ENCODE peak calls at places on chromosome 19, in nine cellular contexts. O is lower leg skin; Z is WTC11; I is GM06990; F is psoas muscle; Y is CD8-positive, alpha-beta T cell; E is mesothelial cell of epicardium; X is breast epithelium; B is CD4-positive, alpha-beta T cell. P is an unnamed sample.

GRCh38 chr19:8319807-8320520 is 1.2 kb downstream of the NDUFA7 start:
- DNase-seq in F (peak; percentile 2), B (no peak), X (no peak), E (no peak), Y (no peak), Z (no peak), O (no peak), I (no peak), P (no peak)

GRCh38 chr19:44649578-44650145 is 6.0 kb downstream of the PVR start:
- DNase-seq in Y (no peak), B (no peak), F (no peak), Z (no peak), O (no peak), X (no peak), I (no peak), E (no peak), P (no peak)

GRCh38 chr19:9854282-9854846 is 19.2 kb downstream of the PIN1 start:
- DNase-seq in B (no peak), F (no peak), Z (no peak), Y (no peak), E (no peak), I (no peak), O (no peak), X (no peak), P (no peak)

GRCh38 chr19:31511098-31511497 is 161.9 kb upstream of the TSHZ3 start:
- DNase-seq in Z (no peak), E (no peak), X (no peak), F (no peak), B (no peak), I (no peak), Y (no peak), O (peak; percentile 18), P (peak; percentile 76)

GRCh38 chr19:15962319-15962718 is 13.5 kb downstream of the OR10H4 start:
- DNase-seq in X (no peak), Y (no peak), I (no peak), E (no peak), O (no peak), F (no peak), Z (no peak), B (no peak), P (no peak)

GRCh38 chr19:3979674-3980352 is 5.5 kb downstream of the EEF2 start:
- DNase-seq in E (no peak), X (no peak), Z (no peak), F (no peak), I (no peak), O (no peak), B (no peak), Y (no peak), P (no peak)

GRCh38 chr19:49515767-49516166 is 3.3 kb downstream of the FCGRT start:
- DNase-seq in E (no peak), B (no peak), O (no peak), Y (no peak), F (peak; percentile 62), Z (no peak), X (no peak), I (no peak), P (no peak)

GRCh38 chr19:6161271-6161850 is 25.9 kb downstream of the ACSBG2 start:
- DNase-seq in I (peak; percentile 75), O (peak; percentile 80), F (peak; percentile 23), Z (peak; percentile 22), B (peak; percentile 15), E (no peak), X (no peak), Y (no peak), P (no peak)

GRCh38 chr19:49534632-49535385 is 7.0 kb downstream of the RCN3 start:
- DNase-seq in X (no peak), B (no peak), I (no peak), E (no peak), Z (no peak), Y (no peak), O (no peak), F (no peak), P (no peak)

GRCh38 chr19:19514215-19514633 is 1.1 kb downstream of the TSSK6 start:
- DNase-seq in O (no peak), E (no peak), Y (no peak), Z (no peak), F (peak; percentile 74), X (no peak), I (no peak), B (no peak), P (no peak)

GRCh38 chr19:15702590-15702930 is 25.3 kb upstream of the OR10H2 start:
- DNase-seq in X (peak; percentile 69), E (no peak), I (no peak), F (peak; percentile 66), B (no peak), Y (no peak), O (peak; percentile 95), Z (no peak), P (no peak)

DNA sequence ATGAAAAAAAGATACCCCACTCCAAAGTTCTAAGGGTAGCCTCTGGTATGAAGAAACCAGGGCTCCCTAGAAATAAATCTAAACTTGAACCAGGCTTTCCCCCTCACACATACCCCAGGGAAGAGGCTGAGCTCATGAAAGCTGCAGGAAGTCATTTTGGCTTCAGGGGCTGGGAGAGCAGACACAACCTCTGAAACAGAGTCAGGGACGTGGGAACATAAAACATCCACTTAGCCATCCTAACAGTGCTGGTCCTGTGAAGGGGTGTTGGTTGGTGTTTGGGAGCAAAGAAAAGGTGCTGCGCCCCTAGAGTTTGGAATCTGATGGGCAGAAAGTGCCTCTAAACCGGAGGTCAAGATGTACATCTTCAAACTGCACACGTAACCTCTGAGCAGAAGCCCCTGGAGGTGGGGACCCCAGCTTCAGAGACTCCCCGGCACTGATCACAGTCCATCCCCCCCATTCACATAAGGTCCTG is 15.8 kb downstream of the RAB3D start:
- DNase-seq in B (no peak), F (no peak), O (no peak), I (no peak), Z (no peak), X (no peak), Y (no peak), E (no peak), P (no peak)
- TF ChIP-seq CTCF in B (no peak), F (no peak), O (no peak), I (no peak), Z (no peak), X (no peak), Y (no peak), E (no peak), P (no peak)

DNA sequence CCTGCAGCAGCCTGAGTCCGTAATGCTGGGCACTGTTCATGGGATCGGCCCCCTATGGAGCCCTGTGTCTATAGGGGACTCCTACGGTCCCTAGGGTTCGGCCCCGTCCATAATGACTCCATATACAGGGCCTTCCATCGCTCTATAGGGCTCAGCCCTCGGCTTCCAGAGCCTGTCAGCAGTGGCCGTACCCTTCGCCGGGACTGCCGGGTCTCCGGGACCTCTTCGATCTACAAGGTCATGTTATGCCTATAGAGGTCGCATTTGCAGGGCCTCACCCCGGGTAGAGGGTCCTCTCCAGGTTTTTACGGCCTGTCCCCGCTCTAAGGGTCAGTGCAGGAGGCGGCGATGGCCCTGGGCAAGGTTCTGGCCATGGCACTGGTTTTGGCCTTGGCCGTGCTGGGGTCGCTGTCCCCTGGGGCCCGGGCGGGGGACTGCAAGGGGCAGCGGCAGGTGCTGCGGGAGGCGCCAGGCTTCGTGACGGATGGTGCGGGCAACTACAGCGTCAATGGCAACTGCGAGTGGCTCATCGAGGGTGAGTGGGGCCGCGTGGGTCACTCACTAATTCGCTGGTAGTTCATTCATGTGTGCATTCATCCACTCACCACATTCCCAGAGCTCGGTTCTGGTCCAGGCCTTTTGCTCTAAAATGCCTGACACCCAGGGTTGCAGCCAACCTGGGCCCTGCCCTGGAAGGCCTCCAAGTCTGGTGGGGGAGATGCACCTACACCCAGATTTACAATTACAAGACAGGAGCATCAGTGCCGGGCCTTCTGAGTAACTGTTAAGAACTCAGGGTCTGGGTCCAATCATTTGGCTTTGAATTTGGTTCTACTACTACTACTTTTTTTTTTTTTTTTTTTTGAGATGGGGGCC is 699 bp downstream of the MEGF8 start:
- DNase-seq in E (peak; percentile 50), B (peak; percentile 4), O (peak; percentile 88), X (no peak), Y (no peak), Z (peak; percentile 52), F (peak; percentile 41), I (peak; percentile 56), P (no peak)
- TF ChIP-seq CTCF in E (no peak), B (peak; percentile 14), O (no peak), X (no peak), Y (no peak), Z (no peak), F (peak; percentile 9), I (peak; percentile 49), P (no peak)

GRCh38 chr19:35908977-35909683 is 1.0 kb upstream of the TYROBP start:
- DNase-seq in I (peak; percentile 79), B (no peak), O (peak; percentile 94), X (no peak), Y (no peak), Z (no peak), E (no peak), F (peak; percentile 72), P (no peak)

GRCh38 chr19:35913589-35913988 is 5.5 kb upstream of the TYROBP start:
- DNase-seq in Z (no peak), E (no peak), O (no peak), Y (no peak), F (no peak), I (no peak), X (no peak), B (no peak), P (no peak)

GRCh38 chr19:35911790-35912189 is 3.7 kb upstream of the TYROBP start:
- DNase-seq in X (peak; percentile 75), Y (no peak), F (no peak), E (no peak), Z (no peak), O (no peak), B (no peak), I (no peak), P (no peak)

GRCh38 chr19:35909684-35910035 is 1.6 kb upstream of the TYROBP start:
- DNase-seq in I (no peak), Z (no peak), X (no peak), F (no peak), Y (no peak), O (no peak), E (no peak), B (no peak), P (no peak)

DNA sequence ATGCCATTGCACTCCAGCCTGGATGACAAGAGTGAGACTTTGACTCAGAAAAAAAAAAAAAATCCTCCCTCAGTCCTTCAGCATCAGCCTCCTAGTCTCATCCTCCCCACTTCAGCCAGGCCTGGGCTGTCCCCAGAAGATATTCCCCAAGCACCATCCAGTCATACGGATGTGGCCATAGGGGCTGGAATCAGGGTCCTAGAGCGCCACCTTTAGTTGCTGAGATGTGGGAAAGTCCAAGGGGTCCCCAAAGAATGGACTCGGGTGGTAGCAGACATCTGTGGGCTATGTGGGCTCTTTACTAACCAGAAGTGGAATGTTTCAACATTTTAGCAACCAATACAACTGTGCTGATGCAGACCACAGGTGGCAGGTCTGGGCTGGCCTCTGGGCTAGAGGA is 3.1 kb upstream of the TYROBP start:
- DNase-seq in O (no peak), X (no peak), F (no peak), E (no peak), I (no peak), B (no peak), Z (peak; percentile 54), Y (no peak), P (no peak)
- TF ChIP-seq CTCF in O (no peak), X (no peak), F (no peak), E (no peak), I (no peak), B (no peak), Z (peak; percentile 14), Y (no peak), P (no peak)

DNA sequence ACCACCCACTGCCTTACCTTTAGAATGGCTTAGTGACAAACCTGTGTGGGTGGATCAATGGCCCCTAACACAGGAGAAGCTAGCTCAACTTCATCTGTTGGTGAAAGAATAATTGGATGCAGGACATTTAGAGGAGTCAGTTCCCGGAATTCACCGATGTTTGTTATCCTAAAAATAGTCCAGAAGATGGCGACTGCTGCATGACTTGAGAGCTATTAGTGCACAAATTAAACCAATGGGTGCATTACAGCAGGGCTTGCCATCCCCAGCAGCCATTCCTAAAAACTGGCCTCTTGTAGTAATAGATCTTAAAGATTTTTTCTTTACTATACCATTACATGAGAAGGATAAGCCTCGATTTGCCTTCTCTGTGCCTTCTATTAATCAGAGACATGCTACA is 46.8 kb upstream of the ZNF726 start:
- DNase-seq in X (no peak), F (no peak), Y (no peak), Z (no peak), E (no peak), O (no peak), I (no peak), B (no peak), P (no peak)
- TF ChIP-seq CTCF in X (no peak), F (no peak), Y (no peak), Z (no peak), E (no peak), O (no peak), I (no peak), B (no peak), P (no peak)

P was measured in osteocyte.